ENCODE peak calls at places on chromosome 5, in six cellular contexts. X, Y, E, S, G and B are unnamed samples.

GRCh38 chr5:150272531-150272930 is 17.0 kb downstream of the CAMK2A start:
- DNase-seq in E (peak; percentile 28), X (no peak), G (peak; percentile 68), S (no peak), Y (no peak), B (no peak)

GRCh38 chr5:154866841-154867240 is 8.4 kb downstream of the CNOT8 start:
- DNase-seq in X (no peak), E (no peak), S (no peak), G (no peak), Y (no peak), B (no peak)

GRCh38 chr5:63959177-63959982 is 2.9 kb downstream of the HTR1A start:
- DNase-seq in E (no peak), Y (no peak), G (no peak), X (no peak), S (no peak), B (no peak)

GRCh38 chr5:139637438-139638089 is 10.6 kb upstream of the CXXC5 start:
- DNase-seq in E (peak; percentile 80), S (peak; percentile 87), Y (no peak), X (peak; percentile 69), G (peak; percentile 82), B (peak; percentile 92)

GRCh38 chr5:96977228-96977627 is 41.3 kb downstream of the LNPEP start:
- DNase-seq in G (no peak), X (no peak), Y (no peak), S (no peak), E (no peak), B (no peak)

GRCh38 chr5:32027093-32027716 is 146.9 kb downstream of the GOLPH3 start:
- DNase-seq in Y (no peak), G (peak; percentile 44), E (no peak), X (no peak), S (no peak), B (no peak)

GRCh38 chr5:129094924-129095797 is 612 bp downstream of the ISOC1 start:
- DNase-seq in G (peak; percentile 69), E (peak; percentile 85), X (peak; percentile 68), Y (peak; percentile 36), S (peak; percentile 66), B (peak; percentile 94)

GRCh38 chr5:143065185-143065584 is 295.0 kb downstream of the ARHGAP26 start:
- DNase-seq in S (no peak), E (no peak), X (no peak), G (peak; percentile 22), Y (no peak), B (no peak)

DNA sequence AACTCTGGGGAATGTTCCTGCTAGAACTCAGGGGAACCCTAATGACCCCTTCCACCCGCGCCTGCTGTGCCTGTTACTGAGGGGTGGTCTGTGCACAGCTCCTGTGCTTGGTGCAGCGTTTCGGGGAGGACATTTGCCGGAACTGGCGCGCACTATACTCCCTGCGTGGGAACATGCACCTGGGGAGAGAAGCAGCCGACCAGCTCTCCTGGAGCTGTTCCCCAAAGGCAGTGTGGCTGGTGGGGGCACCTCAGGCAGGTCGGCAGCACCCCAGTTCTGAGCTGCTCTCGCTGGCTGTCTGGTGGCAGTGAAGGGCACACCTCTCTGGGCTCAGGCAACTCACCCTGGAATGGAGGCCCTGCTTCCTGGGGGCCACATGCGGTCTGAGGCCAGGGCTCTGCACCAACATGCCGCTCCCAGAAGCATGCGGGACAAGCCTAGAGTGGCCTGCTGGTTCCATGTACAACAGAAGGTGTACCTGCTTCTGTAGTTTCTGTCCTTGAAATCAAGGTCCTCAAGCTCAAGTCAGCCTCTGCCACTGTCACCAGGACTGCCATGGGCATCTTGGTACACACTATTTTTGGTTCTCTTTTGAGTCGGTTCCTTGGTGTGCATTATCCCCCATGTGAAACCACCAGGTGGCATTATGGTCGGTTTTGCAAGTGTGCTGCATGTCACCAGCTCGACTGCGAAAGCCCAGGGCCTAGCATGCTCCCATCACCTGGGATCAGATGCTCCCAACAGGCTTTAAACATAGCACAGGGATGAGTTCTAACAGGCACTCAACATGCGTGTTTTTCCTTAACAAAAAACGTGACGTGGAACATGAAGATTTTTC is 7.8 kb upstream of the MRNIP start:
- DNase-seq in S (no peak), X (no peak), Y (no peak), E (no peak), G (peak; percentile 25), B (no peak)
- TF ChIP-seq POLR2A in S (no peak), X (no peak), Y (no peak), E (no peak), G (no peak), B (no peak)

GRCh38 chr5:52134013-52134650 is 653.6 kb upstream of the ITGA1 start:
- DNase-seq in Y (no peak), E (no peak), X (no peak), S (no peak), G (peak; percentile 73), B (no peak)
- H3K4me3 ChIP-seq in Y (no peak overlapping the region), E (no peak overlapping the region), X (no peak overlapping the region), S (no peak overlapping the region), G (no peak overlapping the region), B (no peak overlapping the region)

GRCh38 chr5:134524826-134525686 is at the start of gene JADE2:
- DNase-seq in S (peak; percentile 80), G (peak; percentile 91), Y (peak; percentile 80), E (peak; percentile 72), X (peak; percentile 90), B (peak; percentile 81)
- TF ChIP-seq POLR2A in S (peak; percentile 62), G (no peak), Y (no peak), E (peak; percentile 4), X (peak; percentile 47), B (no peak)

GRCh38 chr5:1444361-1445189 is 665 bp downstream of the SLC6A3 start:
- DNase-seq in E (no peak), S (no peak), G (no peak), X (no peak), Y (no peak), B (no peak)

GRCh38 chr5:1443145-1443543 is 2.1 kb downstream of the SLC6A3 start:
- DNase-seq in S (no peak), E (no peak), X (no peak), G (no peak), Y (no peak), B (peak; percentile 31)

GRCh38 chr5:1442222-1443144 is 2.8 kb downstream of the SLC6A3 start:
- DNase-seq in S (no peak), G (no peak), E (no peak), X (no peak), Y (no peak), B (peak; percentile 45)

GRCh38 chr5:1445313-1445894 is at the start of gene SLC6A3:
- DNase-seq in X (no peak), E (no peak), Y (no peak), G (no peak), S (peak; percentile 68), B (peak; percentile 59)

DNA sequence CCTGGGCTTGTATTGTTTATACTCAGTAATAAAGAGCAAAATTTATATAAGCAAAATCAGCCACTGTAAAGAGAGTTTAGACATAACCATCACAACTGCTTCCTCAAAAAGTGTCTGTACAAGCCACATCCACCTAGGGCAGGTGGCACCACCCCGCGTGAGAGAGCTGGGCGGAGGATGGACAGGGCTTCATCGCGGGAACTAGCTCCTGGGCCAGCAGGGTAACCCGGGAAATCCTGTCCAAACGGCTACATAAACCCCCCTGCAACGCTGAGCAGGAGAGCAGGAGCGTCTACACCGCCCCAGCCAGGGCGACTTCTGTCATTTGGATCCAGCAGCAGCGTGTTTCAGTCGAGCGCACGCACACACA is 1.3 kb downstream of the SLC6A3 start:
- DNase-seq in X (no peak), G (no peak), S (no peak), Y (no peak), E (no peak), B (peak; percentile 26)
- H3K4me3 ChIP-seq in X (no peak overlapping the region), G (no peak overlapping the region), S (no peak overlapping the region), Y (no peak overlapping the region), E (no peak overlapping the region), B (no peak overlapping the region)

GRCh38 chr5:1199649-1200494 is 1.5 kb upstream of the SLC6A19 start:
- DNase-seq in S (no peak), G (peak; percentile 37), X (no peak), E (no peak), Y (no peak), B (no peak)
- TF ChIP-seq POLR2A in S (no peak), G (no peak), X (peak; percentile 61), E (no peak), Y (no peak), B (no peak)